ENCODE peak calls at places on chromosomes 2 and 18, in five cellular contexts. K, D, L, R and T are unnamed samples.

GRCh38 chr2:238461491-238461890 is 34.8 kb downstream of the ASB1 start:
- DNase-seq in K (no peak), D (no peak), L (no peak), R (no peak), T (no peak)

GRCh38 chr2:23434721-23435121 is 49.7 kb downstream of the KLHL29 start:
- DNase-seq in K (no peak), D (no peak), L (no peak), R (no peak), T (no peak)

GRCh38 chr2:10087360-10087759 is 7.1 kb upstream of the CYS1 start:
- DNase-seq in K (no peak), D (no peak), L (no peak), R (no peak), T (no peak)

GRCh38 chr2:16756831-16757644 is 91.4 kb upstream of the CYRIA start:
- DNase-seq in K (peak; percentile 70), D (peak; percentile 82), L (peak; percentile 26), R (peak; percentile 59), T (peak; percentile 37)

GRCh38 chr18:45686892-45687611 is 36.9 kb upstream of the SLC14A1 start:
- DNase-seq in K (no peak), D (no peak), L (no peak), R (no peak), T (no peak)

GRCh38 chr2:220192994-220193753 is 565.7 kb downstream of the SLC4A3 start:
- DNase-seq in K (no peak), D (no peak), L (no peak), R (no peak), T (no peak)

GRCh38 chr18:13562494-13563029 is 163.8 kb downstream of the FAM210A start:
- DNase-seq in K (no peak), D (no peak), L (peak; percentile 93), R (no peak), T (no peak)

GRCh38 chr18:22739789-22740188 is 193.3 kb upstream of the RBBP8 start:
- DNase-seq in K (no peak), D (no peak), L (no peak), R (no peak), T (no peak)

GRCh38 chr18:45416168-45416567 is 199.1 kb upstream of the SLC14A2 start:
- DNase-seq in K (no peak), D (no peak), L (no peak), R (no peak), T (no peak)

GRCh38 chr2:239721991-239722759 is 303.0 kb downstream of the NDUFA10 start:
- DNase-seq in K (no peak), D (no peak), L (no peak), R (no peak), T (no peak)

GRCh38 chr2:163877316-163877715 is 141.5 kb upstream of the FIGN start:
- DNase-seq in K (no peak), D (no peak), L (no peak), R (no peak), T (no peak)

GRCh38 chr2:229080172-229080571 is 190.9 kb downstream of the PID1 start:
- DNase-seq in K (no peak), D (no peak), L (no peak), R (no peak), T (no peak)

GRCh38 chr2:230737791-230738226 is 25.2 kb downstream of the CAB39 start:
- DNase-seq in K (no peak), D (no peak), L (no peak), R (no peak), T (no peak)

GRCh38 chr2:71767663-71768062 is 314.3 kb downstream of the DYSF start:
- DNase-seq in K (no peak), D (no peak), L (no peak), R (no peak), T (no peak)

GRCh38 chr2:189661957-189662321 is 680 bp downstream of the ASNSD1 start:
- DNase-seq in K (no peak), D (no peak), L (no peak), R (no peak), T (no peak)

GRCh38 chr2:48450936-48451602 is 78.9 kb upstream of the STON1 start:
- DNase-seq in K (no peak), D (no peak), L (no peak), R (no peak), T (no peak)

GRCh38 chr2:190564838-190565237 is 30.3 kb upstream of the NEMP2 start:
- DNase-seq in K (no peak), D (no peak), L (no peak), R (no peak), T (no peak)

GRCh38 chr18:56333146-56333545 is 305.2 kb downstream of the TXNL1 start:
- DNase-seq in K (no peak), D (no peak), L (no peak), R (no peak), T (no peak)

GRCh38 chr18:75530548-75531211 is 103.2 kb upstream of the SMIM21 start:
- DNase-seq in K (no peak), D (no peak), L (no peak), R (no peak), T (no peak)

GRCh38 chr18:23900979-23901378 is 113.6 kb upstream of the TTC39C start:
- DNase-seq in K (no peak), D (no peak), L (no peak), R (no peak), T (no peak)

GRCh38 chr2:239896075-239896474 is 129.1 kb downstream of the NDUFA10 start:
- DNase-seq in K (peak; percentile 42), D (no peak), L (no peak), R (no peak), T (no peak)

GRCh38 chr2:200471324-200471848 is 38.5 kb downstream of the KCTD18 start:
- DNase-seq in K (no peak), D (no peak), L (peak; percentile 93), R (peak; percentile 32), T (peak; percentile 6)

GRCh38 chr2:38740851-38741541 is 10.2 kb downstream of the SRSF7 start:
- DNase-seq in K (peak; percentile 33), D (no peak), L (no peak), R (peak; percentile 60), T (no peak)

GRCh38 chr2:84492571-84492970 is 23.7 kb upstream of the DNAH6 start:
- DNase-seq in K (no peak), D (no peak), L (no peak), R (no peak), T (no peak)

GRCh38 chr2:52881606-52882005 is 886.0 kb upstream of the CHAC2 start:
- DNase-seq in K (no peak), D (no peak), L (no peak), R (no peak), T (peak; percentile 32)

GRCh38 chr18:3863593-3863992 is 413.6 kb downstream of the TGIF1 start:
- DNase-seq in K (no peak), D (no peak), L (no peak), R (no peak), T (no peak)

GRCh38 chr18:59127047-59127446 is 12.6 kb upstream of the SEC11C start:
- DNase-seq in K (no peak), D (no peak), L (no peak), R (no peak), T (no peak)

GRCh38 chr2:9842487-9843228 is 616 bp upstream of the TAF1B start:
- DNase-seq in K (no peak), D (no peak), L (no peak), R (no peak), T (no peak)

GRCh38 chr18:57630759-57631660 is 9.4 kb upstream of the NARS1 start:
- DNase-seq in K (no peak), D (no peak), L (peak; percentile 44), R (no peak), T (no peak)

GRCh38 chr2:20838016-20838415 is 15.1 kb upstream of the LDAH start:
- DNase-seq in K (no peak), D (no peak), L (no peak), R (no peak), T (no peak)

DNA sequence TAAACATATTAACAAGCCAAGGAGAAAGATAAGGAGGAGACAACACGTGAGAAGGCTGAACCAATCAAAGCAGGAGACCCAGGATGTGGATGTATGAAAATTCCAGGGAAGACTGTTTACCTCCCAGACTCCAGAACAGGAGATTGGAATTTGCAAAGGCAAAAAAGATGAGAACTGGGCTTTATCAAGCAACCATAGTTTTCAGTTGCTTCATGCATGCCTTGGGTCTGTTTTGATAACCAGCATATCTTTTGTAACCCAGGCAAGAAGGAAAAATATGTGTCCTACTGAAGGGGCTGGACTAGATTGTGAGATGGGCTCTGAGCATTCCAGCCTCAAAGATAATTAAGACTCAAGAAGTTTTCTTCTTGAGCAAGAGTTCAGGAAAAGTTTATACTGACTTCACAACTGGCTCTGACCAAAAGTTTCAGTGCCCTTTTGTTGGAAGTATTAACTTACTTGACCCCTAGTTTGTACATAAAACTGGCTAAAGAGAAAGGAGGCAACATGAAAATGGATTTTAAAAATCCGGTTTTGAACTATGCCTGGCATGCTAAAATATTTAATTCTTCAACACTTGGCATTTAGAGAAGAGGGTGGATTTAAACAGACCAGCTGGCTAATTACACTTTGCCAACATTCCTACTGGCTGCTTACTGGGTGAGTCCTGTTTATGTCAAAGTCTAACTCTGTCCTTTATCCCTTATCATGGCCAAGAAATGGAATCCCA is 79.3 kb upstream of the CD28 start:
- DNase-seq in K (no peak), D (no peak), L (no peak), R (no peak), T (no peak)
- TF ChIP-seq YY1 in K (no peak), D (no peak), L (no peak), R (no peak), T (no peak)

GRCh38 chr2:96404446-96405373 is 69.1 kb downstream of the NCAPH start:
- DNase-seq in K (no peak), D (no peak), L (no peak), R (no peak), T (no peak)

GRCh38 chr2:96399342-96400048 is 63.9 kb downstream of the NCAPH start:
- DNase-seq in K (no peak), D (no peak), L (no peak), R (no peak), T (no peak)

GRCh38 chr2:96403481-96403880 is 67.9 kb downstream of the NCAPH start:
- DNase-seq in K (no peak), D (no peak), L (no peak), R (no peak), T (no peak)

GRCh38 chr2:96400049-96401000 is 64.8 kb downstream of the NCAPH start:
- DNase-seq in K (no peak), D (no peak), L (no peak), R (no peak), T (no peak)

GRCh38 chr2:96402591-96402990 is 67.0 kb downstream of the NCAPH start:
- DNase-seq in K (no peak), D (no peak), L (no peak), R (no peak), T (no peak)
- TF ChIP-seq ZNF274 in K (no peak), D (no peak), L (no peak), R (no peak), T (no peak)

GRCh38 chr2:62472321-62472720 is 33.7 kb downstream of the TMEM17 start:
- DNase-seq in K (no peak), D (no peak), L (no peak), R (no peak), T (no peak)
- TF ChIP-seq YY1 in K (no peak), D (no peak), L (no peak), R (no peak), T (no peak)

GRCh38 chr18:12317664-12318333 is 9.8 kb downstream of the TUBB6 start:
- DNase-seq in K (no peak), D (no peak), L (no peak), R (no peak), T (no peak)
- TF ChIP-seq ZNF274 in K (no peak), D (no peak), L (no peak), R (no peak), T (no peak)